ENCODE peak calls at places on chromosome 21, in seven cellular contexts. Z is nucleus accumbens; B is M059J; Y is HuH-7.5; S is CD8-positive, alpha-beta memory T cell; D is Calu3; G is NCI-H748 treated with DMSO at 0.1 percent for 48 hours. P is an unnamed sample.

GRCh38 chr21:41954654-41955499 is 1.1 kb upstream of the C2CD2 start:
- DNase-seq in Z (no peak), B (no peak), Y (no peak), S (no peak), D (no peak), G (no peak), P (no peak)

GRCh38 chr21:43718872-43719747 is at the start of gene PDXK:
- DNase-seq in Z (peak), B (peak), Y (peak), S (peak), D (peak), G (peak), P (peak)

GRCh38 chr21:27382404-27382803 is 415.5 kb upstream of the ADAMTS5 start:
- DNase-seq in Z (no peak), B (peak), Y (no peak), S (no peak), D (no peak), G (no peak), P (no peak)

GRCh38 chr21:14452031-14452778 is 69.3 kb upstream of the HSPA13 start:
- DNase-seq in Z (no peak), B (no peak), Y (no peak), S (no peak), D (no peak), G (no peak), P (no peak)

GRCh38 chr21:28342229-28342810 is 650.4 kb downstream of the LTN1 start:
- DNase-seq in Z (no peak), B (no peak), Y (no peak), S (no peak), D (no peak), G (no peak), P (no peak)

GRCh38 chr21:43734131-43734634 is 15.3 kb downstream of the PDXK start:
- DNase-seq in Z (no peak), B (no peak), Y (no peak), S (no peak), D (peak), G (no peak), P (no peak)

GRCh38 chr21:45050786-45051489 is 23.4 kb upstream of the ADARB1 start:
- DNase-seq in Z (no peak), B (peak), Y (no peak), S (no peak), D (no peak), G (no peak), P (no peak)

GRCh38 chr21:34986561-34987533 is 62.3 kb downstream of the RUNX1 start:
- DNase-seq in Z (no peak), B (peak), Y (no peak), S (peak), D (peak), G (no peak), P (no peak)

GRCh38 chr21:21175798-21176334 is 177.7 kb downstream of the NCAM2 start:
- DNase-seq in Z (no peak), B (no peak), Y (no peak), S (no peak), D (no peak), G (no peak), P (no peak)

GRCh38 chr21:30463713-30464112 is 16.5 kb downstream of the KRTAP19-1 start:
- DNase-seq in Z (no peak), B (peak), Y (no peak), S (no peak), D (no peak), G (no peak), P (no peak)

GRCh38 chr21:22961248-22961647 is 1963.0 kb downstream of the NCAM2 start:
- DNase-seq in Z (no peak), B (no peak), Y (no peak), S (no peak), D (no peak), G (no peak), P (no peak)

GRCh38 chr21:40118527-40118926 is 251.3 kb downstream of the PCP4 start:
- DNase-seq in Z (no peak), B (peak), Y (no peak), S (no peak), D (no peak), G (no peak), P (no peak)

GRCh38 chr21:32463889-32464300 is 51.4 kb downstream of the EVA1C start:
- DNase-seq in Z (no peak), B (peak), Y (no peak), S (no peak), D (no peak), G (no peak), P (no peak)

GRCh38 chr21:42439284-42440186 is 35.8 kb downstream of the UBASH3A start:
- DNase-seq in Z (no peak), B (no peak), Y (no peak), S (no peak), D (no peak), G (no peak), P (no peak)

GRCh38 chr21:29091032-29091431 is 17.6 kb upstream of the CCT8 start:
- DNase-seq in Z (no peak), B (peak), Y (no peak), S (no peak), D (no peak), G (no peak), P (no peak)

GRCh38 chr21:45295576-45296365 is 8.1 kb upstream of the POFUT2 start:
- DNase-seq in Z (no peak), B (peak), Y (no peak), S (no peak), D (no peak), G (no peak), P (no peak)

GRCh38 chr21:40511976-40512375 is 335.0 kb downstream of the DSCAM start:
- DNase-seq in Z (no peak), B (no peak), Y (no peak), S (no peak), D (no peak), G (no peak), P (no peak)

GRCh38 chr21:43189936-43190335 is 21.1 kb downstream of the CRYAA start:
- DNase-seq in Z (no peak), B (no peak), Y (no peak), S (no peak), D (no peak), G (no peak), P (no peak)

GRCh38 chr21:17390575-17390974 is 122.3 kb upstream of the CXADR start:
- DNase-seq in Z (no peak), B (peak), Y (no peak), S (no peak), D (no peak), G (no peak), P (no peak)

GRCh38 chr21:45971487-45972352 is 9.8 kb upstream of the COL6A1 start:
- DNase-seq in Z (no peak), B (no peak), Y (peak), S (no peak), D (no peak), G (no peak), P (no peak)

GRCh38 chr21:21165063-21165645 is 166.9 kb downstream of the NCAM2 start:
- DNase-seq in Z (no peak), B (peak), Y (no peak), S (no peak), D (no peak), G (no peak), P (no peak)

GRCh38 chr21:46454634-46455390 is 3.9 kb upstream of the DIP2A start:
- DNase-seq in Z (no peak), B (no peak), Y (no peak), S (no peak), D (no peak), G (no peak), P (no peak)

GRCh38 chr21:29504751-29505321 is 206.1 kb downstream of the BACH1 start:
- DNase-seq in Z (no peak), B (peak), Y (no peak), S (no peak), D (no peak), G (no peak), P (no peak)

GRCh38 chr21:46060596-46061061 is 37.3 kb upstream of the COL6A2 start:
- DNase-seq in Z (no peak), B (peak), Y (no peak), S (no peak), D (peak), G (no peak), P (no peak)

GRCh38 chr21:39685991-39686390 is 59.0 kb upstream of the IGSF5 start:
- DNase-seq in Z (no peak), B (no peak), Y (no peak), S (no peak), D (no peak), G (no peak), P (no peak)

GRCh38 chr21:32515869-32516268 is 69.5 kb downstream of the TCP10L start:
- DNase-seq in Z (no peak), B (peak), Y (no peak), S (no peak), D (no peak), G (no peak), P (no peak)

GRCh38 chr21:35697321-35697808 is 363.0 kb downstream of the SETD4 start:
- DNase-seq in Z (peak), B (peak), Y (no peak), S (no peak), D (peak), G (peak), P (no peak)

GRCh38 chr21:46121286-46122221 is 23.6 kb downstream of the COL6A2 start:
- DNase-seq in Z (no peak), B (no peak), Y (no peak), S (no peak), D (no peak), G (no peak), P (no peak)

GRCh38 chr21:41965447-41966340 is 11.9 kb upstream of the C2CD2 start:
- DNase-seq in Z (no peak), B (no peak), Y (no peak), S (no peak), D (no peak), G (no peak), P (no peak)

GRCh38 chr21:45531393-45532215 is 10.6 kb downstream of the SLC19A1 start:
- DNase-seq in Z (no peak), B (no peak), Y (no peak), S (no peak), D (no peak), G (no peak), P (no peak)

GRCh38 chr21:33783173-33783572 is 132.4 kb downstream of the ATP5PO start:
- DNase-seq in Z (no peak), B (no peak), Y (no peak), S (no peak), D (no peak), G (no peak), P (no peak)